ENCODE peak calls at places on chromosome 15, in ten cellular contexts. Q is ACHN; K is stimulated activated CD4-positive, alpha-beta T cell treated with anti-CD3 and anti-CD28 coated beads, Interleukin-2, amount 100 ng/mL, for 24 hours; B is fibroblast of the aortic adventitia; Z is germinal center; N is Right ventricle myocardium superior; D is GM13976; S is dorsolateral prefrontal cortex; Y is islet precursor cell; W is GDM1. R is an unnamed sample.
A peak's percentile ranks its signal among the peaks of the same experiment; 100 is the strongest.

GRCh38 chr15:84082739-84083138 is 152.8 kb upstream of the GOLGA6L4 start:
- DNase-seq in Q (no peak), Y (no peak), N (no peak), D (no peak), B (peak; percentile 3), Z (no peak), W (no peak), K (no peak), S (no peak), R (no peak)

GRCh38 chr15:57849332-57849731 is 142.8 kb downstream of the POLR2M start:
- DNase-seq in Q (no peak), S (no peak), D (no peak), B (no peak), Y (no peak), K (no peak), W (no peak), N (no peak), Z (no peak), R (no peak)

GRCh38 chr15:63763476-63764123 is 70.1 kb downstream of the HERC1 start:
- DNase-seq in N (no peak), K (no peak), Z (no peak), S (no peak), W (peak; percentile 50), D (peak; percentile 32), Y (no peak), Q (no peak), B (no peak), R (no peak)

GRCh38 chr15:101206173-101206572 is 45.7 kb downstream of the CHSY1 start:
- DNase-seq in W (no peak), K (peak; percentile 82), B (peak; percentile 39), Z (no peak), N (no peak), S (no peak), Q (no peak), Y (no peak), D (no peak), R (peak; percentile 93)

GRCh38 chr15:93058128-93058527 is 30.9 kb downstream of the RGMA start:
- DNase-seq in Z (no peak), W (no peak), Y (no peak), S (no peak), K (no peak), B (no peak), Q (no peak), N (peak; percentile 21), D (no peak), R (no peak)

GRCh38 chr15:80404057-80404718 is at the start of gene ARNT2:
- DNase-seq in Z (peak; percentile 18), K (peak; percentile 10), S (peak; percentile 56), D (peak; percentile 56), N (peak; percentile 48), B (no peak), W (no peak), Y (peak; percentile 59), Q (peak; percentile 55), R (no peak)

GRCh38 chr15:91940466-91941381 is 87.2 kb downstream of the SLCO3A1 start:
- DNase-seq in Y (peak; percentile 85), B (no peak), S (no peak), Q (no peak), W (no peak), N (no peak), Z (no peak), D (no peak), K (no peak), R (no peak)

GRCh38 chr15:85168642-85169173 is 187.1 kb downstream of the PDE8A start:
- DNase-seq in N (no peak), S (no peak), W (no peak), B (no peak), Z (peak; percentile 45), K (peak; percentile 60), D (peak; percentile 71), Q (peak; percentile 43), Y (no peak), R (peak; percentile 78)

GRCh38 chr15:66943456-66944095 is 121.8 kb upstream of the SMAD3 start:
- DNase-seq in Z (peak; percentile 63), N (no peak), Y (no peak), Q (no peak), K (no peak), S (no peak), W (no peak), B (no peak), D (no peak), R (no peak)

GRCh38 chr15:99719096-99719541 is 14.1 kb downstream of the LYSMD4 start:
- DNase-seq in D (peak; percentile 67), K (no peak), Y (peak; percentile 40), N (no peak), Z (no peak), W (peak; percentile 15), Q (no peak), B (peak; percentile 48), S (no peak), R (no peak)

R was measured in activated effector memory CD4-positive, alpha-beta T cell treated with anti-CD3 and anti-CD28 coated beads, Interleukin-2, amount 50 U/mL, for 16 hours.